ENCODE peak calls at places on chromosomes 11 and 22, in ten cellular contexts. V, E, H, K, N, Q, Y, B, C and T are unnamed samples.
A peak's percentile ranks its signal among the peaks of the same experiment; 100 is the strongest.

GRCh38 chr11:82521427-82521826 is 212.2 kb downstream of the FAM181B start:
- DNase-seq in V (no peak), E (no peak), H (no peak), K (no peak), N (no peak), Q (no peak), Y (no peak), B (no peak), C (peak; percentile 52), T (no peak)

GRCh38 chr11:94597896-94598295 is 30.7 kb downstream of the PIWIL4 start:
- DNase-seq in V (peak; percentile 17), E (peak; percentile 5), H (no peak), K (peak; percentile 48), N (no peak), Q (peak; percentile 50), Y (no peak), B (no peak), C (peak; percentile 8), T (no peak)

GRCh38 chr11:75475767-75476650 is 43.0 kb upstream of the KLHL35 start:
- DNase-seq in V (peak; percentile 60), E (peak; percentile 44), H (peak; percentile 36), K (no peak), N (peak; percentile 60), Q (peak; percentile 61), Y (no peak), B (no peak), C (peak; percentile 59), T (peak; percentile 32)

GRCh38 chr11:8757047-8757446 is 74.5 kb downstream of the RPL27A start:
- DNase-seq in V (no peak), E (peak; percentile 52), H (no peak), K (no peak), N (no peak), Q (peak; percentile 43), Y (no peak), B (no peak), C (no peak), T (no peak)

GRCh38 chr11:9530020-9530628 is 43.3 kb upstream of the WEE1 start:
- DNase-seq in V (no peak), E (no peak), H (no peak), K (no peak), N (no peak), Q (no peak), Y (no peak), B (no peak), C (no peak), T (no peak)

GRCh38 chr22:27577570-27577969 is 224.0 kb downstream of the MN1 start:
- DNase-seq in V (no peak), E (no peak), H (no peak), K (no peak), N (no peak), Q (no peak), Y (no peak), B (no peak), C (no peak), T (no peak)

GRCh38 chr11:28146123-28146751 is 38.0 kb downstream of the METTL15 start:
- DNase-seq in V (peak; percentile 90), E (peak; percentile 88), H (no peak), K (no peak), N (no peak), Q (peak; percentile 88), Y (no peak), B (no peak), C (no peak), T (no peak)

GRCh38 chr11:44190883-44191230 is 95.4 kb downstream of the EXT2 start:
- DNase-seq in V (peak; percentile 37), E (no peak), H (no peak), K (no peak), N (no peak), Q (no peak), Y (no peak), B (no peak), C (no peak), T (no peak)

DNA sequence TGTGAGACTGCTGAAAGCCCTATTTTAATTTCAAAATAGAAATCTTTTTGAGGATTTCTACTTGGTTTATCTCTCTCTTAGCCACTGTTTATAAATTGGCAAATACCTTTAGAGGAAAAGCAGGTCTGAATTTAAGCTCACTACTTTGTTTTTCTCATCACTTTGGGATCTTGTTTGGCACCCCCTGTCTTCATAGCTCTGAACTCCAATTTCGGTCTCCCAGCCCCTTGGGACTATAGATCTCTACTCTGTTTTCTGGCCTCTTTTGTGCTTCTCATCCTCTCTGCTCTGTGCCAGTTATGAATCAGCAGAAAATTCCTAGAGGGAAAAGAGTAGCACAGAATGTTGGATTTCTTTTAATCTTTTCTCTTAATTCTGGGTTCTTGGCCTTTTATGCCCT is 118.3 kb downstream of the CYP2R1 start:
- DNase-seq in V (peak; percentile 4), E (no peak), H (no peak), K (no peak), N (no peak), Q (peak; percentile 13), Y (no peak), B (no peak), C (no peak), T (no peak)
- TF ChIP-seq CTCF in V (peak; percentile 26), E (no peak), H (no peak), K (no peak), N (no peak), Q (peak; percentile 31), Y (no peak), B (no peak), C (no peak), T (no peak)

GRCh38 chr11:65576232-65576866 is 496 bp downstream of the EHBP1L1 start:
- DNase-seq in V (no peak), E (no peak), H (peak; percentile 39), K (no peak), N (peak; percentile 61), Q (no peak), Y (peak; percentile 75), B (no peak), C (no peak), T (no peak)

GRCh38 chr11:65578134-65578533 is 2.3 kb downstream of the EHBP1L1 start:
- DNase-seq in V (no peak), E (no peak), H (no peak), K (no peak), N (no peak), Q (no peak), Y (no peak), B (no peak), C (no peak), T (no peak)

GRCh38 chr11:65575568-65576231 is at the start of gene EHBP1L1:
- DNase-seq in V (peak; percentile 80), E (no peak), H (peak; percentile 63), K (peak; percentile 86), N (peak; percentile 61), Q (peak; percentile 54), Y (peak; percentile 90), B (no peak), C (no peak), T (peak; percentile 76)

GRCh38 chr11:65577756-65578109 is 1.9 kb downstream of the EHBP1L1 start:
- DNase-seq in V (no peak), E (no peak), H (no peak), K (no peak), N (no peak), Q (no peak), Y (no peak), B (no peak), C (no peak), T (no peak)

DNA sequence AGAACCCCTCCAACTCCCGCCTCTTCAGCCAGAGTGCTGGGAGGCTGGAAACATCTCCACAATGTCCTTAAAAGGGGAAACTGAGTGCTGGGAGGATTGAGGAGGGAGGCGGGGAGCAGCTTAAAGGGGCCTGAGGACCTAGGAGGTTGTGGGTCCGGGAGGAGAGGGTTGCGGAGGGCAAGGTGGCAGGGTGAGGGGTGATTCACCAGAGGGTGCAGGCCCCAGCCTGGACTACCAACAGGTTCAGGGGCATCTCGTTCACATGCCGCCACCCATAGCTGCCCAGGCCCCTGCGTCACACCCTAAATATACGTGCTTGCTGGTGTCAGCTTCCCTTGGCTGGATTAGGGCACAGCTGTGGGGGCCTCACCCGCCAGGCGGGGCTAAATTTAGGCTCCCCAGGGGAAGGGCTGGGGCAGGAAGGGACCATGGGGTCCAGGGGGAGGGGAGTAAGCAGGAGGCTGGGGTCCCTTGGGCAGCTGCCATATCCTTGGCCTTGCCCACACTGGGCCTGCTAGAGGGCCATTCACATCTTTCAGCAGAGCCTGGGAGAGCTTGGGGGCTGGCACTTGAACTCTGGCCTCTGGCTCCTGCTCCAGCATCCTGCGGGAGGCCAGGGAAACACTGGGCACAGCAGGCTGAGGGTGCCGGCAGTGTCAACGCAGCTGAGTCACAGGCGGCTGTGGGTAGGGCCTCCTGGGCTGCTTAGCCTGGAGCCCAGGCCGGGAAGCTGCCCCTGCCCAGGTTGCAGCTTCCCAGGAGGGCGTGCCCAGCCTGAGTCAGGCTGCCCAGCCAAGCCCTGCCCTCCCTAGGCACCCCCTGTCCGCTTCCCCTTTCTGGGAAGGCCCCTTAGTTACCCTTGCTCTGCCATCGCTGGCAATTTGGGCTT is 1.3 kb downstream of the EHBP1L1 start:
- DNase-seq in V (peak; percentile 94), E (peak; percentile 65), H (no peak), K (peak; percentile 85), N (peak; percentile 77), Q (peak; percentile 59), Y (peak; percentile 90), B (peak; percentile 84), C (no peak), T (peak; percentile 78)
- H3K4me3 ChIP-seq in V (peak overlapping the region; percentile 74), E (peak overlapping the region; percentile 75), H (no peak overlapping the region), K (peak overlapping the region; percentile 81), N (peak overlapping the region; percentile 56), Q (peak overlapping the region; percentile 81), Y (no peak overlapping the region), B (peak overlapping the region; percentile 23), C (peak overlapping the region; percentile 60), T (peak overlapping the region; percentile 91)

DNA sequence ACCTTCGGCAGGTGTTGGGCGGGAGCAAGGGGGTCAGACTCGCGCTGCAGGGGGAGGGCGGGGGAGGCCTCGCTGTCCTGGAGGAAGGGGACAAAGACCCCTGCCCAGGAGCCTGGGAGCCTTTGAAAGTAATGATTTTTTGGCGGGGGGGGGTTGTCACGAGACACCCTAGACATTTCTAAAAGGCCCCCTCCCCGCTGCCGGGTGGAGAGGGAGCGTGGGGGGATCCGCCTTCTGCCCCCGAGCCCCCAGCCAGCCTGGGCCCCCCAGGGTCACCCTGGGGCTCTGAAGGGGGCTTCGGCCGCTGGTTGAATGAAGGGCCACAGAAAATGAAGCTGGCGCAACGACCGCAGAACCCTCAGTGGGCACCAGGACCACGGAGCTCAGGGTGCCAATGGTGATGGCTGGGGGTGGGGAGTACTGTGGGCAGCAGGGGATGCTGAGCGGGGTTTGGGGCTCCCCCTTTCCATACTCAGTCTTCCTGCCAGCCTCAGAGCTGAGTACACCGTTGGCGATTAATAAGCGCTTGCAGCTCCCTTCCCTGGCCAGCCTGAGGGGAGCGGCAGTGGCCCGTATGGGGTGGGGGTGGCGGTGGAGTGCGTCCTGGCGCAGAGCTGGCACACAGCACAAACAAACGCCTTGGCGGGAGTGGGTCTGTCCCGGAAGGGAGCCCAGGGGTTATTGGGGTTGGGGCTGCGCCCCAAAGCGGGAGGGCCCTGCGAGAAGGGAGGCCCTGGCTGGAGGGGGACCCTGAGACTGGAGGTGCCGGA is 1.2 kb upstream of the DUSP8 start:
- DNase-seq in V (no peak), E (no peak), H (peak; percentile 68), K (no peak), N (no peak), Q (no peak), Y (peak; percentile 82), B (peak; percentile 89), C (no peak), T (peak; percentile 67)
- TF ChIP-seq CTCF in V (no peak), E (no peak), H (no peak), K (no peak), N (no peak), Q (no peak), Y (no peak), B (no peak), C (peak; percentile 17), T (no peak)

DNA sequence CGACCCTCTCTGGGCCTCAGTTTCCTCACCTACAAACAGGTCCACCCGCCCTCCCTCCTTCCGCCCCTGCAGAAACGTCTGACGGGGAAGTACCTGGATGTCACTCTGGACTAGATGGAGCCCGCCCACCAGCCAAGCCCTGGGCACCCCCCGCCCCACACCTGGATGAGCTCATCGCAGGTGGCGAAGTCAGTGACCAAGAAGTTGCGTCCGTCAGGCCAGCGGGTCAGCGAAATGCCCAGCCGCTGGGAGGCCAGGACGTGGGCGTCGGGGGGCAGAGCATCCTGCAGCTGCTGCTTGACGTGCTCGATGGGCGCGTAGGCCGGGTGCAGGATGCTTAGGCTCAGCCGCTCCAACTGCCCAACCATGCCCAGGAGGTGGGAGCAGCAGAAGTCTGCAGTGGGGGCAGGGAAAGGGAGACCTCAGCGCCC is 897 bp downstream of the PNPLA5 start:
- DNase-seq in V (no peak), E (no peak), H (no peak), K (no peak), N (no peak), Q (no peak), Y (no peak), B (peak; percentile 60), C (no peak), T (no peak)
- H3K4me3 ChIP-seq in V (no peak overlapping the region), E (no peak overlapping the region), H (no peak overlapping the region), K (no peak overlapping the region), N (no peak overlapping the region), Q (no peak overlapping the region), Y (no peak overlapping the region), B (no peak overlapping the region), C (no peak overlapping the region), T (no peak overlapping the region)